ENCODE peak calls at places on chromosomes 11 and 22, in four cellular contexts. O, Y, U and E are unnamed samples.

GRCh38 chr22:37663521-37664140 is 5.1 kb downstream of the PDXP start:
- DNase-seq in O (no peak), Y (no peak), U (no peak), E (no peak)

GRCh38 chr11:57340228-57340627 is 2.1 kb downstream of the P2RX3 start:
- DNase-seq in U (no peak), Y (no peak), O (peak), E (no peak)

GRCh38 chr11:68550485-68550817 is 89.9 kb downstream of the PPP6R3 start:
- DNase-seq in O (no peak), Y (no peak), U (peak), E (no peak)

GRCh38 chr22:35154937-35155387 is 89.0 kb downstream of the ISX start:
- DNase-seq in O (peak), Y (peak), U (peak), E (peak)

GRCh38 chr11:96326954-96327353 is 16.0 kb downstream of the MAML2 start:
- DNase-seq in O (no peak), Y (no peak), U (no peak), E (no peak)

GRCh38 chr11:61477734-61478148 is 30.8 kb upstream of the LRRC10B start:
- DNase-seq in Y (peak), O (peak), U (peak), E (peak)

GRCh38 chr11:92955900-92956299 is 13.6 kb upstream of the MTNR1B start:
- DNase-seq in Y (no peak), U (no peak), O (no peak), E (no peak)

GRCh38 chr22:46584081-46584903 is 35.9 kb upstream of the GRAMD4 start:
- DNase-seq in O (peak), Y (no peak), U (no peak), E (no peak)

GRCh38 chr11:112613051-112613972 is 347.9 kb upstream of the NCAM1 start:
- DNase-seq in O (no peak), Y (no peak), U (no peak), E (no peak)

GRCh38 chr11:8403310-8403709 is 139.6 kb upstream of the LMO1 start:
- DNase-seq in Y (no peak), O (no peak), U (no peak), E (no peak)

GRCh38 chr11:134757633-134758032 is 345.6 kb upstream of the B3GAT1 start:
- DNase-seq in O (no peak), Y (no peak), U (no peak), E (no peak)

GRCh38 chr11:116835791-116836647 is 1.4 kb downstream of the APOA1 start:
- DNase-seq in O (peak), Y (peak), U (peak), E (peak)

GRCh38 chr11:9302448-9302847 is 11.9 kb downstream of the TMEM41B start:
- DNase-seq in O (no peak), Y (no peak), U (no peak), E (no peak)

GRCh38 chr11:45022294-45023064 is 71.8 kb upstream of the TP53I11 start:
- DNase-seq in Y (no peak), O (no peak), U (no peak), E (no peak)

GRCh38 chr11:35082322-35083180 is 56.4 kb upstream of the CD44 start:
- DNase-seq in Y (no peak), O (peak), U (peak), E (no peak)

GRCh38 chr11:94731921-94732601 is 36.1 kb upstream of the AMOTL1 start:
- DNase-seq in Y (no peak), O (no peak), U (no peak), E (no peak)

GRCh38 chr11:127412722-127413121 is 412.2 kb upstream of the KIRREL3 start:
- DNase-seq in O (no peak), Y (no peak), U (no peak), E (no peak)

GRCh38 chr22:17872491-17872890 is 98.2 kb upstream of the BID start:
- DNase-seq in U (no peak), Y (no peak), O (no peak), E (no peak)

GRCh38 chr22:22856364-22856763 is 31.3 kb upstream of the IGLL5 start:
- DNase-seq in O (no peak), Y (no peak), U (no peak), E (no peak)

GRCh38 chr11:47185305-47186075 is 744 bp downstream of the PACSIN3 start:
- DNase-seq in O (no peak), Y (no peak), U (no peak), E (peak)

GRCh38 chr22:17107547-17107810 is 13.7 kb downstream of the TMEM121B start:
- DNase-seq in U (no peak), Y (no peak), O (peak), E (no peak)

GRCh38 chr22:41838842-41839618 is 6.1 kb downstream of the SREBF2 start:
- DNase-seq in U (no peak), O (no peak), Y (no peak), E (no peak)

GRCh38 chr11:23856654-23857053 is 640.2 kb upstream of the LUZP2 start:
- DNase-seq in O (no peak), Y (no peak), U (no peak), E (no peak)

GRCh38 chr22:27460596-27461347 is 340.8 kb downstream of the MN1 start:
- DNase-seq in U (no peak), Y (no peak), O (no peak), E (no peak)

GRCh38 chr11:32421992-32422391 is 13.3 kb downstream of the WT1 start:
- DNase-seq in U (no peak), Y (no peak), O (no peak), E (no peak)

GRCh38 chr22:46070215-46070721 is 80.1 kb upstream of the PPARA start:
- DNase-seq in O (peak), U (peak), Y (no peak), E (peak)

GRCh38 chr22:19687561-19688300 is 26.6 kb upstream of the SEPTIN5 start:
- DNase-seq in U (no peak), Y (no peak), O (peak), E (no peak)

GRCh38 chr11:121894581-121894980 is 221.4 kb downstream of the BLID start:
- DNase-seq in O (no peak), Y (no peak), U (no peak), E (no peak)

GRCh38 chr11:85132839-85133238 is 494.3 kb downstream of the DLG2 start:
- DNase-seq in U (no peak), Y (no peak), O (no peak), E (peak)

GRCh38 chr11:28621648-28622215 is 513.5 kb downstream of the METTL15 start:
- DNase-seq in U (no peak), Y (no peak), O (no peak), E (no peak)

GRCh38 chr11:46120361-46120710 is 918 bp downstream of the PHF21A start:
- DNase-seq in Y (no peak), U (peak), O (peak), E (peak)